ENCODE peak calls at places on chromosomes 5 and 9, in five cellular contexts. C is HTR-8/SVneo, J is iPS-NIHi11, T is NCI-H510A treated with DMSO at 0.1 percent for 48 hours, K is smooth muscle cell of the brain vasculature. F is an unnamed sample.
A peak's percentile ranks its signal among the peaks of the same experiment; 100 is the strongest.

GRCh38 chr9:127004946-127005769 is 90.6 kb downstream of the RALGPS1 start:
- DNase-seq in J (no peak), C (no peak), K (no peak), T (no peak), F (no peak)

GRCh38 chr9:101460965-101461364 is 25.4 kb upstream of the ALDOB start:
- DNase-seq in C (no peak), T (no peak), J (no peak), K (no peak), F (no peak)

GRCh38 chr9:27033815-27034403 is 28.4 kb upstream of the LRRC19 start:
- DNase-seq in T (peak; percentile 9), C (peak; percentile 41), J (peak; percentile 44), K (peak; percentile 10), F (peak; percentile 38)

GRCh38 chr9:84154320-84154719 is 173.7 kb downstream of the RMI1 start:
- DNase-seq in C (no peak), K (no peak), T (no peak), J (no peak), F (no peak)

GRCh38 chr5:159058928-159059636 is 40.6 kb downstream of the EBF1 start:
- DNase-seq in C (no peak), J (no peak), T (no peak), K (no peak), F (no peak)

GRCh38 chr9:83238871-83239624 is 176.1 kb upstream of the RASEF start:
- DNase-seq in C (no peak), J (no peak), K (no peak), T (peak; percentile 81), F (no peak)

GRCh38 chr9:126838895-126839294 is 21.5 kb upstream of the ZBTB34 start:
- DNase-seq in T (no peak), K (no peak), C (no peak), J (no peak), F (no peak)

GRCh38 chr9:81489048-81489447 is 200.3 kb downstream of the TLE1 start:
- DNase-seq in C (no peak), K (no peak), T (no peak), J (no peak), F (no peak)

GRCh38 chr5:148880696-148881095 is 54.3 kb downstream of the ADRB2 start:
- DNase-seq in C (no peak), K (no peak), T (no peak), J (no peak), F (no peak)

GRCh38 chr5:10572451-10572850 is 8.6 kb downstream of the ANKRD33B start:
- DNase-seq in J (no peak), C (no peak), T (no peak), K (no peak), F (no peak)

GRCh38 chr9:98357921-98358535 is 102.6 kb upstream of the TBC1D2 start:
- DNase-seq in T (no peak), J (no peak), K (no peak), C (no peak), F (no peak)

GRCh38 chr5:625516-625915 is 13.4 kb downstream of the CEP72 start:
- DNase-seq in C (no peak), T (no peak), K (no peak), J (no peak), F (no peak)

GRCh38 chr5:157903117-157903450 is 44.1 kb upstream of the CLINT1 start:
- DNase-seq in J (no peak), T (no peak), K (no peak), C (no peak), F (no peak)

GRCh38 chr5:56910123-56910951 is 941 bp downstream of the SETD9 start:
- DNase-seq in J (no peak), K (no peak), C (peak; percentile 14), T (peak; percentile 30), F (no peak)

GRCh38 chr5:143713331-143714032 is 98.5 kb upstream of the HMHB1 start:
- DNase-seq in C (no peak), T (no peak), J (no peak), K (no peak), F (no peak)

GRCh38 chr5:100430268-100430900 is 104.8 kb upstream of the FAM174A start:
- DNase-seq in J (peak; percentile 61), C (peak; percentile 2), T (no peak), K (no peak), F (peak; percentile 34)

GRCh38 chr9:92618633-92619225 is 51.2 kb downstream of the IPPK start:
- DNase-seq in C (no peak), J (no peak), K (no peak), T (no peak), F (no peak)

GRCh38 chr5:160432815-160433214 is 11.2 kb downstream of the PTTG1 start:
- DNase-seq in T (no peak), K (no peak), C (no peak), J (no peak), F (no peak)

GRCh38 chr5:179495906-179496455 is 54.4 kb upstream of the RUFY1 start:
- DNase-seq in K (no peak), T (no peak), J (peak; percentile 22), C (peak; percentile 39), F (no peak)

GRCh38 chr9:105439428-105439827 is 8.4 kb upstream of the FSD1L start:
- DNase-seq in J (no peak), T (no peak), C (no peak), K (no peak), F (no peak)

GRCh38 chr9:133491656-133491925 is 12.7 kb upstream of the SLC2A6 start:
- DNase-seq in J (no peak), T (no peak), C (no peak), K (no peak), F (no peak)

GRCh38 chr5:24899180-24899579 is 254.4 kb upstream of the CDH10 start:
- DNase-seq in K (no peak), C (no peak), T (no peak), J (no peak), F (no peak)

GRCh38 chr5:149162401-149163084 is 21.2 kb downstream of the ABLIM3 start:
- DNase-seq in T (no peak), C (no peak), K (no peak), J (no peak), F (no peak)

GRCh38 chr9:14645648-14646047 is 47.6 kb downstream of the ZDHHC21 start:
- DNase-seq in T (no peak), J (no peak), C (no peak), K (no peak), F (no peak)

GRCh38 chr9:115913666-115914065 is 239.9 kb upstream of the PAPPA start:
- DNase-seq in J (no peak), K (no peak), C (no peak), T (no peak), F (no peak)

GRCh38 chr5:147796556-147797308 is 14.2 kb upstream of the JAKMIP2 start:
- DNase-seq in K (no peak), T (peak; percentile 38), C (no peak), J (no peak), F (no peak)

GRCh38 chr5:172690258-172691075 is 49.4 kb downstream of the NEURL1B start:
- DNase-seq in C (no peak), T (no peak), J (no peak), K (no peak), F (no peak)

GRCh38 chr5:170590537-170590936 is 86.7 kb downstream of the KCNIP1 start:
- DNase-seq in T (no peak), J (no peak), C (no peak), K (no peak), F (no peak)

GRCh38 chr9:104553261-104553660 is 15.7 kb upstream of the OR13C8 start:
- DNase-seq in K (no peak), T (no peak), C (peak; percentile 2), J (no peak), F (no peak)

GRCh38 chr9:134059661-134060395 is 8.0 kb downstream of the BRD3 start:
- DNase-seq in C (no peak), J (peak; percentile 28), K (no peak), T (no peak), F (peak; percentile 47)

GRCh38 chr9:100308965-100309564 is 43.7 kb downstream of the TEX10 start:
- DNase-seq in K (no peak), C (no peak), T (no peak), J (no peak), F (no peak)

GRCh38 chr5:158380661-158381060 is 521.7 kb upstream of the CLINT1 start:
- DNase-seq in C (no peak), K (no peak), J (no peak), T (no peak), F (no peak)

GRCh38 chr5:61881821-61882220 is 424.2 kb upstream of the KIF2A start:
- DNase-seq in J (peak; percentile 17), C (peak; percentile 4), K (no peak), T (no peak), F (peak; percentile 27)

GRCh38 chr9:72696481-72696880 is 175.1 kb downstream of the TMC1 start:
- DNase-seq in C (no peak), K (no peak), J (no peak), T (no peak), F (no peak)

GRCh38 chr5:169667896-169668674 is 31.0 kb downstream of the DOCK2 start:
- DNase-seq in T (peak; percentile 4), J (no peak), C (peak; percentile 17), K (no peak), F (no peak)

GRCh38 chr5:1227669-1228068 is 2.5 kb downstream of the SLC6A18 start:
- DNase-seq in T (peak; percentile 98), C (peak; percentile 96), J (peak; percentile 55), K (no peak), F (no peak)

F was measured in globus pallidus.